ENCODE peak calls at places on chromosomes 1 and 21, in nine cellular contexts. S is pancreas, D is aorta, U is breast epithelium, W is cardiac muscle cell, K is kidney, T is transverse colon, O is esophagus squamous epithelium, V is lower lobe of right lung. M is an unnamed sample.

GRCh38 chr1:218671573-218671972 is 326.4 kb downstream of the TGFB2 start:
- DNase-seq in V (no peak), D (no peak), T (no peak), U (no peak), W (no peak), O (no peak), S (no peak), K (no peak), M (no peak)

GRCh38 chr1:54640863-54641836 is at the start of gene MROH7:
- DNase-seq in S (no peak), T (peak; percentile 71), V (no peak), O (no peak), U (no peak), K (no peak), D (no peak), W (no peak), M (no peak)

GRCh38 chr1:185821612-185822385 is 87.6 kb downstream of the HMCN1 start:
- DNase-seq in V (no peak), W (no peak), U (no peak), K (no peak), O (no peak), D (no peak), T (no peak), S (no peak), M (no peak)

GRCh38 chr1:17168480-17168878 is 36.4 kb upstream of the PADI1 start:
- DNase-seq in O (no peak), D (no peak), U (no peak), V (no peak), K (no peak), T (no peak), W (no peak), S (no peak), M (no peak)

GRCh38 chr1:90994461-90994860 is 27.4 kb downstream of the ZNF644 start:
- DNase-seq in V (no peak), K (no peak), D (no peak), O (no peak), S (no peak), W (no peak), U (no peak), T (no peak), M (no peak)

GRCh38 chr1:204260601-204261197 is 46.9 kb upstream of the GOLT1A start:
- DNase-seq in V (no peak), W (peak; percentile 35), O (no peak), D (no peak), S (no peak), U (no peak), K (no peak), T (no peak), M (no peak)

GRCh38 chr1:56788588-56788987 is 30.6 kb downstream of the FYB2 start:
- DNase-seq in W (no peak), U (no peak), T (peak; percentile 72), S (no peak), D (no peak), K (peak; percentile 72), O (no peak), V (peak; percentile 46), M (no peak)

GRCh38 chr1:35655196-35655595 is 13.9 kb upstream of the PSMB2 start:
- DNase-seq in T (no peak), V (no peak), D (no peak), W (no peak), O (no peak), S (no peak), K (no peak), U (no peak), M (no peak)

GRCh38 chr1:23019094-23019850 is at the start of gene KDM1A:
- DNase-seq in U (peak; percentile 97), T (peak; percentile 98), O (peak; percentile 72), K (peak; percentile 99), D (peak; percentile 99), V (peak; percentile 99), W (peak; percentile 99), S (peak; percentile 97), M (peak; percentile 95)

GRCh38 chr1:46342084-46342656 is 1.6 kb downstream of the NSUN4 start:
- DNase-seq in K (no peak), S (no peak), W (no peak), T (no peak), U (no peak), V (no peak), D (no peak), O (no peak), M (peak; percentile 16)

GRCh38 chr21:41874611-41875010 is 4.5 kb downstream of the PRDM15 start:
- DNase-seq in U (no peak), T (no peak), K (no peak), S (no peak), V (no peak), O (no peak), D (no peak), W (no peak), M (no peak)

GRCh38 chr1:41493117-41493536 is 8.6 kb upstream of the EDN2 start:
- DNase-seq in O (no peak), D (no peak), U (no peak), W (no peak), V (no peak), T (no peak), K (peak; percentile 91), S (no peak), M (no peak)

GRCh38 chr21:17387030-17387617 is 125.7 kb upstream of the CXADR start:
- DNase-seq in W (peak; percentile 80), D (no peak), U (no peak), S (no peak), T (peak; percentile 30), O (no peak), V (no peak), K (no peak), M (no peak)

GRCh38 chr1:22388666-22389455 is 62.8 kb upstream of the ZBTB40 start:
- DNase-seq in U (no peak), D (no peak), V (no peak), W (no peak), S (no peak), T (no peak), K (no peak), O (no peak), M (no peak)

GRCh38 chr1:79711001-79711431 is 704.5 kb upstream of the ADGRL4 start:
- DNase-seq in O (no peak), S (no peak), D (no peak), V (no peak), T (no peak), U (no peak), W (no peak), K (no peak), M (no peak)

GRCh38 chr1:234823191-234824176 is 213.5 kb upstream of the IRF2BP2 start:
- DNase-seq in O (no peak), V (no peak), K (no peak), D (no peak), U (no peak), T (peak; percentile 87), S (no peak), W (no peak), M (no peak)

DNA sequence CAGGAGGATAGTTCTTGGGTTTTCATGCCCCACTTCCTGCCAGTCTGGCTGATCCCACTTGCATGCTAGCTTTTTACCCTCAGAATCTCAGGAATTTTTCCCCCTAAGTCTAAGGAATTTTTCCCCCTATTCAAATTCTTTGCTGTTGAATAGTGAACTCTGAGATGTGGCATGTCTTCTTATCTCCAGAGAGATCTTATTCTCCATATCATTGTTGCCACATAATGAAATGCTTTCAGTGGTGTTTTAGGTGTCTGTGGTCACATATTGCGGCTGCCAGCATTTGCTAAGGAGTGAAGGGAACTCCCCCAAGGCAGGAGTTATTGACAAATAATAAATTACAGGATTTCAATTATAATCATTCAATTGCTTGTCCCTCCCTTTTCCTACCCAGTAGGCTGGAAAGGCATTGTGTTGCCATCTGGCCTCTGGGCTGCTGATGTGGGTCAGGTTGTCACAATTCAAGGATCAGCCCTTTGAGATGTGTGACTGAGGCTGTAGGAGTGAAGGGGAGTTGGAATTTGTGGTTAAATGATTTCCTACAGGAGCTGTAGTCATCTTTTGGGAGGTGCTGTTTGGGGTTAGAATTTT is 3.9 kb upstream of the FLG start:
- DNase-seq in O (no peak), D (no peak), K (no peak), V (no peak), T (no peak), U (no peak), S (no peak), W (no peak), M (no peak)
- H3K9me3 ChIP-seq in O (no peaks in the 10 kb centered on the region), D (no peaks in the 10 kb centered on the region), K (no peaks in the 10 kb centered on the region), V (no peaks in the 10 kb centered on the region), T (no peaks in the 10 kb centered on the region), U (no peaks in the 10 kb centered on the region), S (no peaks in the 10 kb centered on the region), W (peaks cover 2% of the 10 kb centered on the region), M (no peaks in the 10 kb centered on the region)

GRCh38 chr21:40563845-40564717 is 282.9 kb downstream of the DSCAM start:
- DNase-seq in W (no peak), D (peak; percentile 60), O (no peak), K (no peak), V (no peak), T (no peak), U (no peak), S (no peak), M (no peak)
- H3K9me3 ChIP-seq in W (no peaks in the 10 kb centered on the region), D (no peaks in the 10 kb centered on the region), O (no peaks in the 10 kb centered on the region), K (no peaks in the 10 kb centered on the region), V (no peaks in the 10 kb centered on the region), T (no peaks in the 10 kb centered on the region), U (no peaks in the 10 kb centered on the region), S (no peaks in the 10 kb centered on the region), M (no peaks in the 10 kb centered on the region)

DNA sequence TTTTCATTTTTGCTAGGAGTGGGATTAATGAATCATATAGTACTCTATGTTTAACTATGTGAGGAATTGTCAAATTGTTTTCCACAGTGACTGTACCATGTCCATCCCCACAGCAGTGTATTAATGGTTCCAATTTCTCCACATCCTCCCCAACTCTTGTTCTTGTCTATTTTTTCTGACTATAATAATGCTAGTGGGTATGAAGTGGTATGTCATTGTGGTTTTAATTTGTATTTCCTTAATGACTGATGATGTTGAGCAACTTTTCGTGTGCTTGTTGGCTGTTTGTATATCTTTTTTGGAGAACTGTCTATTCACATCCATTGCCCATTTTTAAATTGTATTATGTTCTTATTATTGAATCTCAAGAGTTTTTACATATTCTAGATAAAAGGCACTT is 10.0 kb upstream of the KPRP start:
- DNase-seq in W (no peak), T (no peak), O (no peak), D (no peak), U (no peak), S (no peak), V (no peak), K (no peak), M (no peak)
- H3K9me3 ChIP-seq in W (no peaks in the 10 kb centered on the region), T (no peaks in the 10 kb centered on the region), O (no peaks in the 10 kb centered on the region), D (no peaks in the 10 kb centered on the region), U (no peaks in the 10 kb centered on the region), S (no peaks in the 10 kb centered on the region), V (no peaks in the 10 kb centered on the region), K (no peaks in the 10 kb centered on the region), M (no peaks in the 10 kb centered on the region)

DNA sequence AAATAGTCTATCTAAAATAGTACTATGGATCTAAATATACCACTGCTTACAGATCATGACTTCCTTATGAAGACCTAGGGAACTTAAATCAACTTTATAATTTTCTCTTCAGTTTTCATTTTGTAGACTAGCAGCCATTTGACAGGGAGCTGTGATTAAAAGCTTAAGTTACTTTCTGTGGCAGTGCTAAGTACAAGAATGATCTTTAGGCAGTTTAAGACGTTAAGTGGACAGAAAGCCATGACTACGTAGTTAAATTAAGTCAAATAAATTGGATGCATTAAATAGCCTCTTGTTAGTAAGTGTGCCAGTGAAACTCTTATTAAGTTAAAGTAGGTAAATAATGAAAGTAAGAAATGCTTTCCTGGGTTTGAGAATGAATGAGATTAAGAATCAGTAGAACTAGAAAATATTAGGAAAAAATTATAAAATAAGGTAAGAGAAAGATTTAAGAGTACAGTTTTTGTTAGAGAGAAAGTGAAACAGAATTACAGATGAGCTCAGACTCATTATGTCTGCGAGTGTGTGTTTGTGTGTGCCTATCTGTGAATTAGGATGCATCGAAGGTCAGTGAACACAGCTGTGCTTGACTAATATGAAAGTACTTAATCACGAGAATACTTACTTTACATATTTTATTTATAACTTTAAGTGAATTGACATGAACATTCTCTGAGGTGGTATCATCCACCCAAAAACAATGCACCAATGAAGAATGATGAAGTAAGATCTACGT is 336.9 kb downstream of the KCNT2 start:
- DNase-seq in V (no peak), O (no peak), S (no peak), W (no peak), U (no peak), K (no peak), D (no peak), T (no peak), M (no peak)
- H3K9me3 ChIP-seq in V (no peaks in the 10 kb centered on the region), O (no peaks in the 10 kb centered on the region), S (no peaks in the 10 kb centered on the region), W (no peaks in the 10 kb centered on the region), U (no peaks in the 10 kb centered on the region), K (no peaks in the 10 kb centered on the region), D (no peaks in the 10 kb centered on the region), T (no peaks in the 10 kb centered on the region), M (no peaks in the 10 kb centered on the region)

M was measured in T-helper 17 cell.